ENCODE peak calls at places on chromosome 9, in eight cellular contexts. One of them, this sample, is unnamed.
A peak's percentile ranks its signal among the peaks of the same experiment; 100 is the strongest.

GRCh38 chr9:131848570-131849160 is 108.8 kb upstream of the RAPGEF1 start:
- DNase-seq in Peyer's patch: no peak
- DNase-seq in BE2C: no peak
- DNase-seq in H1: no peak
- DNase-seq in astrocyte: no peak
- DNase-seq in AG10803: no peak
- DNase-seq in psoas muscle: no peak
- DNase-seq in choroid plexus epithelial cell: no peak
- DNase-seq in this sample: peak; percentile 6

GRCh38 chr9:34267660-34268059 is 61.4 kb downstream of the KIF24 start:
- DNase-seq in astrocyte: no peak
- DNase-seq in AG10803: no peak
- DNase-seq in psoas muscle: no peak
- DNase-seq in BE2C: no peak
- DNase-seq in H1: no peak
- DNase-seq in choroid plexus epithelial cell: no peak
- DNase-seq in Peyer's patch: no peak
- DNase-seq in this sample: no peak

GRCh38 chr9:93525476-93525875 is 50.9 kb upstream of the PHF2 start:
- DNase-seq in Peyer's patch: no peak
- DNase-seq in choroid plexus epithelial cell: peak; percentile 69
- DNase-seq in psoas muscle: no peak
- DNase-seq in H1: no peak
- DNase-seq in BE2C: no peak
- DNase-seq in astrocyte: peak; percentile 20
- DNase-seq in AG10803: no peak
- DNase-seq in this sample: peak; percentile 25

GRCh38 chr9:93822229-93822628 is 132.9 kb downstream of the BARX1 start:
- DNase-seq in Peyer's patch: no peak
- DNase-seq in BE2C: no peak
- DNase-seq in H1: no peak
- DNase-seq in choroid plexus epithelial cell: no peak
- DNase-seq in psoas muscle: no peak
- DNase-seq in astrocyte: no peak
- DNase-seq in AG10803: no peak
- DNase-seq in this sample: no peak

GRCh38 chr9:38371495-38371894 is 21.0 kb upstream of the ALDH1B1 start:
- DNase-seq in H1: no peak
- DNase-seq in Peyer's patch: no peak
- DNase-seq in AG10803: peak; percentile 52
- DNase-seq in BE2C: peak; percentile 33
- DNase-seq in astrocyte: peak; percentile 34
- DNase-seq in choroid plexus epithelial cell: peak; percentile 45
- DNase-seq in psoas muscle: no peak
- DNase-seq in this sample: peak; percentile 26

GRCh38 chr9:92723299-92723625 is 41.4 kb downstream of the BICD2 start:
- DNase-seq in AG10803: peak; percentile 71
- DNase-seq in psoas muscle: no peak
- DNase-seq in BE2C: no peak
- DNase-seq in Peyer's patch: no peak
- DNase-seq in H1: no peak
- DNase-seq in astrocyte: peak; percentile 84
- DNase-seq in choroid plexus epithelial cell: peak; percentile 19
- DNase-seq in this sample: peak; percentile 30

GRCh38 chr9:37952731-37953130 is 48.8 kb upstream of the SLC25A51 start:
- DNase-seq in BE2C: no peak
- DNase-seq in psoas muscle: no peak
- DNase-seq in astrocyte: peak; percentile 86
- DNase-seq in choroid plexus epithelial cell: peak; percentile 50
- DNase-seq in AG10803: peak; percentile 65
- DNase-seq in Peyer's patch: no peak
- DNase-seq in H1: no peak
- DNase-seq in this sample: peak; percentile 96

GRCh38 chr9:124000784-124001444 is 10.7 kb upstream of the LHX2 start:
- DNase-seq in BE2C: no peak
- DNase-seq in astrocyte: no peak
- DNase-seq in H1: no peak
- DNase-seq in AG10803: no peak
- DNase-seq in choroid plexus epithelial cell: no peak
- DNase-seq in Peyer's patch: no peak
- DNase-seq in psoas muscle: no peak
- DNase-seq in this sample: no peak

GRCh38 chr9:99905833-99906402 is 536 bp upstream of the STX17 start:
- DNase-seq in AG10803: no peak
- DNase-seq in astrocyte: peak; percentile 1
- DNase-seq in choroid plexus epithelial cell: no peak
- DNase-seq in BE2C: no peak
- DNase-seq in Peyer's patch: no peak
- DNase-seq in psoas muscle: no peak
- DNase-seq in H1: no peak
- DNase-seq in this sample: peak; percentile 16

GRCh38 chr9:94498801-94499454 is 56.0 kb upstream of the PCAT7 start:
- DNase-seq in choroid plexus epithelial cell: no peak
- DNase-seq in BE2C: no peak
- DNase-seq in astrocyte: no peak
- DNase-seq in Peyer's patch: no peak
- DNase-seq in H1: no peak
- DNase-seq in AG10803: no peak
- DNase-seq in psoas muscle: no peak
- DNase-seq in this sample: no peak

GRCh38 chr9:27785714-27786100 is 212.4 kb upstream of the C9orf72 start:
- DNase-seq in BE2C: no peak
- DNase-seq in astrocyte: peak; percentile 25
- DNase-seq in choroid plexus epithelial cell: peak; percentile 82
- DNase-seq in psoas muscle: no peak
- DNase-seq in AG10803: no peak
- DNase-seq in Peyer's patch: no peak
- DNase-seq in H1: no peak
- DNase-seq in this sample: no peak

GRCh38 chr9:30913331-30913730 is 1471.1 kb upstream of the ACO1 start:
- DNase-seq in Peyer's patch: no peak
- DNase-seq in psoas muscle: no peak
- DNase-seq in H1: no peak
- DNase-seq in BE2C: no peak
- DNase-seq in AG10803: no peak
- DNase-seq in astrocyte: no peak
- DNase-seq in choroid plexus epithelial cell: no peak
- DNase-seq in this sample: no peak

GRCh38 chr9:18478517-18479361 is 4.8 kb downstream of the ADAMTSL1 start:
- DNase-seq in H1: no peak
- DNase-seq in astrocyte: peak; percentile 94
- DNase-seq in Peyer's patch: no peak
- DNase-seq in psoas muscle: no peak
- DNase-seq in BE2C: no peak
- DNase-seq in AG10803: peak; percentile 98
- DNase-seq in choroid plexus epithelial cell: no peak
- DNase-seq in this sample: peak; percentile 92

GRCh38 chr9:18479405-18479804 is 5.5 kb downstream of the ADAMTSL1 start:
- DNase-seq in Peyer's patch: no peak
- DNase-seq in psoas muscle: no peak
- DNase-seq in H1: no peak
- DNase-seq in astrocyte: no peak
- DNase-seq in choroid plexus epithelial cell: no peak
- DNase-seq in AG10803: no peak
- DNase-seq in BE2C: no peak
- DNase-seq in this sample: peak; percentile 45

GRCh38 chr9:18474778-18475177 is 825 bp downstream of the ADAMTSL1 start:
- DNase-seq in choroid plexus epithelial cell: peak; percentile 72
- DNase-seq in astrocyte: peak; percentile 71
- DNase-seq in psoas muscle: no peak
- DNase-seq in BE2C: no peak
- DNase-seq in H1: no peak
- DNase-seq in Peyer's patch: no peak
- DNase-seq in AG10803: peak; percentile 63
- DNase-seq in this sample: peak; percentile 63

GRCh38 chr9:18477719-18478118 is 3.8 kb downstream of the ADAMTSL1 start:
- DNase-seq in choroid plexus epithelial cell: no peak
- DNase-seq in Peyer's patch: no peak
- DNase-seq in H1: no peak
- DNase-seq in BE2C: no peak
- DNase-seq in psoas muscle: no peak
- DNase-seq in astrocyte: no peak
- DNase-seq in AG10803: no peak
- DNase-seq in this sample: no peak

GRCh38 chr9:18477121-18477705 is 3.3 kb downstream of the ADAMTSL1 start:
- DNase-seq in astrocyte: no peak
- DNase-seq in H1: no peak
- DNase-seq in Peyer's patch: no peak
- DNase-seq in BE2C: no peak
- DNase-seq in psoas muscle: no peak
- DNase-seq in choroid plexus epithelial cell: no peak
- DNase-seq in AG10803: no peak
- DNase-seq in this sample: no peak
- H3K4me3 ChIP-seq in astrocyte: peak overlapping the region; percentile 91
- H3K4me3 ChIP-seq in H1: no peak overlapping the region
- H3K4me3 ChIP-seq in Peyer's patch: no peak overlapping the region
- H3K4me3 ChIP-seq in BE2C: no peak overlapping the region
- H3K4me3 ChIP-seq in psoas muscle: no peak overlapping the region
- H3K4me3 ChIP-seq in choroid plexus epithelial cell: no peak overlapping the region
- H3K4me3 ChIP-seq in AG10803: peak overlapping the region; percentile 78
- H3K4me3 ChIP-seq in this sample: peak overlapping the region; percentile 89

GRCh38 chr9:113991714-113992113 is 86.4 kb downstream of the AMBP start:
- DNase-seq in AG10803: no peak
- DNase-seq in Peyer's patch: no peak
- DNase-seq in choroid plexus epithelial cell: no peak
- DNase-seq in psoas muscle: no peak
- DNase-seq in BE2C: no peak
- DNase-seq in astrocyte: no peak
- DNase-seq in H1: no peak
- DNase-seq in this sample: no peak

GRCh38 chr9:113990975-113991471 is 87.1 kb downstream of the AMBP start:
- DNase-seq in astrocyte: no peak
- DNase-seq in AG10803: no peak
- DNase-seq in Peyer's patch: no peak
- DNase-seq in H1: no peak
- DNase-seq in psoas muscle: no peak
- DNase-seq in BE2C: no peak
- DNase-seq in choroid plexus epithelial cell: no peak
- DNase-seq in this sample: peak; percentile 25

GRCh38 chr9:113992994-113993393 is 85.1 kb downstream of the AMBP start:
- DNase-seq in H1: no peak
- DNase-seq in choroid plexus epithelial cell: no peak
- DNase-seq in psoas muscle: no peak
- DNase-seq in astrocyte: no peak
- DNase-seq in AG10803: no peak
- DNase-seq in BE2C: no peak
- DNase-seq in Peyer's patch: no peak
- DNase-seq in this sample: no peak

GRCh38 chr9:113993838-113994540 is 84.1 kb downstream of the AMBP start:
- DNase-seq in psoas muscle: peak; percentile 83
- DNase-seq in choroid plexus epithelial cell: peak; percentile 60
- DNase-seq in Peyer's patch: no peak
- DNase-seq in astrocyte: peak; percentile 77
- DNase-seq in BE2C: peak; percentile 69
- DNase-seq in H1: no peak
- DNase-seq in AG10803: peak; percentile 50
- DNase-seq in this sample: peak; percentile 76

GRCh38 chr9:113992276-113992951 is 85.7 kb downstream of the AMBP start:
- DNase-seq in choroid plexus epithelial cell: no peak
- DNase-seq in BE2C: no peak
- DNase-seq in Peyer's patch: no peak
- DNase-seq in psoas muscle: peak; percentile 66
- DNase-seq in astrocyte: no peak
- DNase-seq in AG10803: no peak
- DNase-seq in H1: no peak
- DNase-seq in this sample: no peak
- TF ChIP-seq CTCF in choroid plexus epithelial cell: no peak
- TF ChIP-seq CTCF in BE2C: no peak
- TF ChIP-seq CTCF in Peyer's patch: no peak
- TF ChIP-seq CTCF in psoas muscle: no peak
- TF ChIP-seq CTCF in astrocyte: no peak
- TF ChIP-seq CTCF in AG10803: no peak
- TF ChIP-seq CTCF in H1: no peak
- TF ChIP-seq CTCF in this sample: no peak

GRCh38 chr9:137407590-137408300 is 15.2 kb downstream of the EXD3 start:
- DNase-seq in psoas muscle: peak; percentile 60
- DNase-seq in AG10803: peak; percentile 13
- DNase-seq in choroid plexus epithelial cell: peak; percentile 44
- DNase-seq in H1: no peak
- DNase-seq in BE2C: no peak
- DNase-seq in Peyer's patch: no peak
- DNase-seq in astrocyte: no peak
- DNase-seq in this sample: peak; percentile 62

GRCh38 chr9:137404971-137405584 is 17.9 kb downstream of the EXD3 start:
- DNase-seq in BE2C: no peak
- DNase-seq in H1: no peak
- DNase-seq in AG10803: no peak
- DNase-seq in choroid plexus epithelial cell: no peak
- DNase-seq in psoas muscle: no peak
- DNase-seq in Peyer's patch: no peak
- DNase-seq in astrocyte: no peak
- DNase-seq in this sample: no peak

GRCh38 chr9:137405677-137406081 is 17.3 kb downstream of the EXD3 start:
- DNase-seq in psoas muscle: no peak
- DNase-seq in AG10803: no peak
- DNase-seq in choroid plexus epithelial cell: no peak
- DNase-seq in Peyer's patch: no peak
- DNase-seq in H1: no peak
- DNase-seq in BE2C: no peak
- DNase-seq in astrocyte: no peak
- DNase-seq in this sample: no peak

GRCh38 chr9:137406876-137407589 is 15.9 kb downstream of the EXD3 start:
- DNase-seq in astrocyte: peak; percentile 21
- DNase-seq in H1: peak; percentile 92
- DNase-seq in Peyer's patch: peak; percentile 23
- DNase-seq in psoas muscle: peak; percentile 77
- DNase-seq in AG10803: peak; percentile 47
- DNase-seq in choroid plexus epithelial cell: peak; percentile 70
- DNase-seq in BE2C: peak; percentile 88
- DNase-seq in this sample: peak; percentile 45

DNA sequence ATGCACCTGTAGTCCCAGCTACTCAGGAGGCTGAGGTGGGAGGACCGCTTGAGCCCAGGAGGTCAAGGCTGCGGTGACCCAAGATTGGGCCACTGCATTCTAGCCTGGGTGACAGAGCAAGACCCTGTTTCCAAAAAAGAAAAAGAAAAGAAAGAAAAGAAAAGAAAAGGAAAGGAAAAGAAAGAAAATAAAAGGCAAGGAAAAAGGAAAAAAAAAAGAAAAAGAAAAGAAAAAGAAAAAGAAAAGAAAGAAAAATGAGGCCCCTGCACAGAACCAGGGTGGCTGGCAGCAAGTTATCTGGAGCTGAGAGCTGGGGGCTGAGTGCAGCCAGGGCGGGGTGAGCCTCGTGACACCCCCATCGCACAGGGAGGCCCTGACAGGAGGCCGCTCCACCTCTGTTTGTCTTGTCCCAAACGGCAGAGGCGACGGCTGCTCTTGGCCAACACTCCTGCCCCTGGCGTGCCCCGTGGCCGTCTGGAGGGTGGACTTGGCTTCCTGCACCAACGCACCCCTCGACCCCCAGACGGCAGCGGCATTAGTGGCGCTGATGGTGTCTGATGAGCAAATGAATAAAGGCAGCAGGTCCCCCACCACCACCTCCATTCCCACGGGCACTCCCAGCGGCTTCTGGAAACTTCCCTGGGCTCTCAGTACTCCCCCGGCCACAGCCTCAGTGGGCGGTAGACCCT is 16.7 kb downstream of the EXD3 start:
- DNase-seq in choroid plexus epithelial cell: no peak
- DNase-seq in AG10803: no peak
- DNase-seq in astrocyte: no peak
- DNase-seq in psoas muscle: no peak
- DNase-seq in BE2C: no peak
- DNase-seq in Peyer's patch: no peak
- DNase-seq in H1: no peak
- DNase-seq in this sample: no peak
- H3K4me3 ChIP-seq in choroid plexus epithelial cell: no peak overlapping the region
- H3K4me3 ChIP-seq in AG10803: no peak overlapping the region
- H3K4me3 ChIP-seq in astrocyte: no peak overlapping the region
- H3K4me3 ChIP-seq in psoas muscle: peak overlapping the region; percentile 57
- H3K4me3 ChIP-seq in BE2C: no peak overlapping the region
- H3K4me3 ChIP-seq in Peyer's patch: peak overlapping the region; percentile 47
- H3K4me3 ChIP-seq in H1: no peak overlapping the region
- H3K4me3 ChIP-seq in this sample: no peak overlapping the region

GRCh38 chr9:137582286-137582860 is 3.6 kb upstream of the DPH7 start:
- DNase-seq in H1: peak; percentile 66
- DNase-seq in Peyer's patch: no peak
- DNase-seq in choroid plexus epithelial cell: no peak
- DNase-seq in psoas muscle: peak; percentile 46
- DNase-seq in astrocyte: no peak
- DNase-seq in BE2C: peak; percentile 59
- DNase-seq in AG10803: no peak
- DNase-seq in this sample: peak; percentile 37
- TF ChIP-seq CTCF in H1: peak; percentile 71
- TF ChIP-seq CTCF in Peyer's patch: no peak
- TF ChIP-seq CTCF in choroid plexus epithelial cell: peak; percentile 45
- TF ChIP-seq CTCF in psoas muscle: peak; percentile 49
- TF ChIP-seq CTCF in astrocyte: no peak
- TF ChIP-seq CTCF in BE2C: peak; percentile 58
- TF ChIP-seq CTCF in AG10803: peak; percentile 22
- TF ChIP-seq CTCF in this sample: peak; percentile 33